ENCODE peak calls at places on chromosomes 1 and 21, in seven cellular contexts. A is astrocyte of the cerebellum, E is GM20000, R is mesothelial cell of epicardium, G is heart right ventricle, D is BJ, N is left ventricle myocardium inferior. W is an unnamed sample.

GRCh38 chr1:23097316-23097715 is 71.3 kb downstream of the LUZP1 start:
- DNase-seq in A (no peak), E (no peak), R (no peak), G (no peak), D (no peak), N (no peak), W (no peak)

GRCh38 chr1:88777604-88778149 is 93.6 kb downstream of the PKN2 start:
- DNase-seq in A (no peak), E (no peak), R (no peak), G (no peak), D (no peak), N (no peak), W (no peak)

GRCh38 chr1:29498126-29499100 is 262.1 kb downstream of the PTPRU start:
- DNase-seq in A (peak; percentile 23), E (no peak), R (no peak), G (no peak), D (no peak), N (no peak), W (no peak)

GRCh38 chr1:155175927-155176371 is 2.3 kb downstream of the TRIM46 start:
- DNase-seq in A (no peak), E (no peak), R (no peak), G (no peak), D (no peak), N (no peak), W (no peak)

GRCh38 chr1:43552813-43553212 is 22.1 kb downstream of the PTPRF start:
- DNase-seq in A (no peak), E (no peak), R (no peak), G (peak; percentile 59), D (no peak), N (peak; percentile 54), W (peak; percentile 83)

GRCh38 chr1:174883361-174883760 is 116.4 kb upstream of the CACYBP start:
- DNase-seq in A (no peak), E (no peak), R (no peak), G (no peak), D (peak; percentile 1), N (no peak), W (no peak)

GRCh38 chr1:229033480-229033879 is 237.4 kb upstream of the RAB4A start:
- DNase-seq in A (no peak), E (no peak), R (no peak), G (no peak), D (no peak), N (no peak), W (no peak)

GRCh38 chr21:46117586-46118304 is 19.8 kb downstream of the COL6A2 start:
- DNase-seq in A (no peak), E (no peak), R (peak; percentile 18), G (peak; percentile 9), D (no peak), N (peak; percentile 9), W (peak; percentile 14)

GRCh38 chr1:35539073-35539823 is 18.0 kb downstream of the KIAA0319L start:
- DNase-seq in A (no peak), E (no peak), R (no peak), G (no peak), D (no peak), N (no peak), W (no peak)

GRCh38 chr1:11528636-11529121 is 49.7 kb downstream of the DISP3 start:
- DNase-seq in A (no peak), E (no peak), R (no peak), G (no peak), D (no peak), N (no peak), W (no peak)

GRCh38 chr1:210347112-210347511 is 18.4 kb downstream of the HHAT start:
- DNase-seq in A (no peak), E (peak; percentile 36), R (no peak), G (no peak), D (peak; percentile 17), N (no peak), W (no peak)

GRCh38 chr1:55466343-55466742 is 251.2 kb upstream of the USP24 start:
- DNase-seq in A (no peak), E (no peak), R (no peak), G (no peak), D (no peak), N (no peak), W (no peak)

GRCh38 chr1:2784854-2785630 is 16.5 kb downstream of the TTC34 start:
- DNase-seq in A (no peak), E (no peak), R (no peak), G (no peak), D (no peak), N (no peak), W (no peak)

GRCh38 chr21:45655071-45655470 is 11.5 kb downstream of the PCBP3 start:
- DNase-seq in A (peak; percentile 31), E (no peak), R (no peak), G (no peak), D (peak; percentile 20), N (no peak), W (no peak)

GRCh38 chr21:33849839-33850238 is 65.8 kb downstream of the ATP5PO start:
- DNase-seq in A (no peak), E (no peak), R (no peak), G (no peak), D (no peak), N (no peak), W (no peak)

GRCh38 chr21:41932191-41932575 is 21.6 kb downstream of the C2CD2 start:
- DNase-seq in A (peak; percentile 61), E (no peak), R (no peak), G (no peak), D (peak; percentile 41), N (no peak), W (peak; percentile 53)
- TF ChIP-seq CTCF in A (peak; percentile 41), E (no peak), R (no peak), G (no peak), D (peak; percentile 15), N (no peak), W (no peak)

GRCh38 chr1:50292276-50292675 is 131.0 kb downstream of the DMRTA2 start:
- DNase-seq in A (no peak), E (no peak), R (no peak), G (no peak), D (no peak), N (no peak), W (no peak)
- TF ChIP-seq CTCF in A (no peak), E (no peak), R (no peak), G (no peak), D (no peak), N (no peak), W (no peak)

GRCh38 chr1:47908258-47908657 is 88.9 kb downstream of the TRABD2B start:
- DNase-seq in A (no peak), E (no peak), R (no peak), G (no peak), D (no peak), N (no peak), W (no peak)
- TF ChIP-seq CTCF in A (no peak), E (no peak), R (no peak), G (no peak), D (no peak), N (no peak), W (no peak)

GRCh38 chr1:219527994-219528393 is 84.9 kb downstream of the ZC3H11B start:
- DNase-seq in A (peak; percentile 24), E (no peak), R (no peak), G (no peak), D (no peak), N (no peak), W (no peak)
- TF ChIP-seq CTCF in A (no peak), E (no peak), R (no peak), G (no peak), D (no peak), N (no peak), W (no peak)

GRCh38 chr1:15955552-15955951 is 20.3 kb downstream of the ZBTB17 start:
- DNase-seq in A (no peak), E (no peak), R (no peak), G (no peak), D (no peak), N (no peak), W (no peak)

GRCh38 chr1:15958111-15958510 is 17.8 kb downstream of the ZBTB17 start:
- DNase-seq in A (no peak), E (no peak), R (no peak), G (no peak), D (no peak), N (no peak), W (no peak)

GRCh38 chr1:15958788-15959187 is 17.1 kb downstream of the ZBTB17 start:
- DNase-seq in A (no peak), E (no peak), R (no peak), G (no peak), D (no peak), N (no peak), W (no peak)

GRCh38 chr1:15956150-15956549 is 19.8 kb downstream of the ZBTB17 start:
- DNase-seq in A (no peak), E (no peak), R (no peak), G (no peak), D (no peak), N (no peak), W (no peak)

DNA sequence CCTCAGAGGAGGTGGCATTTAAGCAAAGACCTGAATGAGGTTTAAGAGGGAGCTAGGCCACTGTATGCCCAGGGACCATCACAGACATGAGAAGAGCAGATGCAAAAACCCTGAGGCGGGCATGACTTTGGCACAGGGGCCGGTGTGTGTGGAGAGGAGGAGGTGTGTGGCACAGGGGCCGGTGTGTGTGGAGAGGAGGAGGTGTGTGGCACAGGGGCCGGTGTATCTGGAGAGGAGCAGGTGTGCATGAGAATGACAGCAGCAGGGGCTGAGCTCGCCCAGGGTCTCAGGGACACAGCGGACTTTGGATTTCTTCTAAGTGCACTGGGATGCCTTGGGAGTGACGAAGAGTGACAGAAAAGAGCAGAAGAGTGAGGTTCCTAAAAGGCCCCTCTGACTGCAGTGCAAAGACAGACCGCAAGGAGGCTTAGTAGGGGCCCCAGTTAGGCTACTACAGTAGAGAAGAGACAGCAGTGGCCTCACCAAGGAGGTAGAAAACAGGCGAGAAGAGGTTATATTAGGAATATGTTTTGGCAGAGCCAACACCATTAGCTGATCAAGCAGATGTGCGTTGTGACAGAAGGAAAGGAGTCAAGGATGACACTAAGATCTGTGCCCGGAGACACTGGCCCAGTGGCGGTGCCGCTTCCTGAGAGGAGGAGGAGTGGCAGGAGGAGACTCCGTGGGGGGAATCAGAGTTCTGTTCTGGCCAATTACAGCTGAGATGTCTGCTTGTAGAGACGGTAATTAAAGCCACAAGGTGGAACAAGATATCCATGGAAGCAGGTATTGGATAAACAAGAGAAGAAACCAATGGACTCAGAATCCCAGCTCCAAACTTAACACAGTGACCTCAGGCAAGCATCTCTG is 18.4 kb downstream of the ZBTB17 start:
- DNase-seq in A (no peak), E (no peak), R (no peak), G (no peak), D (no peak), N (no peak), W (peak; percentile 17)
- TF ChIP-seq CTCF in A (peak; percentile 48), E (no peak), R (peak; percentile 32), G (no peak), D (peak; percentile 60), N (peak; percentile 20), W (no peak)

GRCh38 chr1:71792264-71792663 is 490.1 kb downstream of the NEGR1 start:
- DNase-seq in A (no peak), E (no peak), R (no peak), G (no peak), D (no peak), N (no peak), W (no peak)

DNA sequence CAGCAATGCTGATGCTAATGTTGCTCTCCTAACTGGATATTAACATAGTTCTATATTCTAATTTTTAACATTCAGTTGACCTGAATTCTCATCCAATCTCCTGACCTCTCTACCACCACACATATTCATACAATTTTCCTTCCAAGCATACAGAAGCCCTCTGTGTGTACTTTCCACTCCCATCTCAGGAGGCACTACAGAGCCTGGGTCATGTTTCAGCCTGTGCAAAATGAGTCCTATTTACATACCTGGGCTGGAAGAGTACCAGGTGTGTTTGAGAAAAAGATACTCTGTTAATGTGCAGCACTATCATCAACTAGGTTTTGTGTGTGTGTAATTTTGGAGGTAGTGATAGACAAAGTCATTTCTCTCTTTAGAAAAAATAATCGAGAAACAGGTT is 486.3 kb downstream of the NEGR1 start:
- DNase-seq in A (no peak), E (no peak), R (no peak), G (no peak), D (no peak), N (no peak), W (no peak)
- TF ChIP-seq CTCF in A (no peak), E (no peak), R (no peak), G (no peak), D (no peak), N (no peak), W (no peak)